ENCODE peak calls at places on chromosomes 13 and 19, in six cellular contexts. V is HS-5; I is OCI-M1; W is G401; C is Panc1; Q is CD4-positive, CD25-positive, alpha-beta regulatory T cell. F is an unnamed sample.
A peak's percentile ranks its signal among the peaks of the same experiment; 100 is the strongest.

GRCh38 chr19:38228005-38228377 is 4.0 kb upstream of the DPF1 start:
- DNase-seq in I (no peak), C (no peak), V (no peak), Q (no peak), W (no peak), F (no peak)

GRCh38 chr19:46733693-46734240 is 12.1 kb upstream of the FKRP start:
- DNase-seq in C (no peak), W (no peak), I (no peak), Q (no peak), V (no peak), F (no peak)

GRCh38 chr13:50396001-50396400 is 380.8 kb downstream of the KCNRG start:
- DNase-seq in Q (no peak), V (no peak), C (no peak), W (no peak), I (no peak), F (no peak)

GRCh38 chr13:94160875-94161274 is 318.6 kb downstream of the DCT start:
- DNase-seq in Q (no peak), C (no peak), V (no peak), W (no peak), I (no peak), F (no peak)

GRCh38 chr19:4278010-4278409 is 1.1 kb upstream of the SHD start:
- DNase-seq in V (no peak), C (no peak), W (no peak), I (peak; percentile 30), Q (no peak), F (no peak)

GRCh38 chr19:33580645-33581037 is 41.1 kb upstream of the CHST8 start:
- DNase-seq in I (no peak), V (no peak), Q (no peak), C (no peak), W (peak; percentile 6), F (no peak)

GRCh38 chr13:100883453-100883852 is 208.9 kb upstream of the TMTC4 start:
- DNase-seq in C (no peak), V (no peak), I (peak; percentile 1), W (peak; percentile 8), Q (no peak), F (no peak)

GRCh38 chr13:38979891-38980627 is 10.6 kb downstream of the STOML3 start:
- DNase-seq in Q (no peak), I (no peak), V (no peak), W (peak; percentile 1), C (no peak), F (no peak)

GRCh38 chr19:39425744-39426143 is 10.0 kb downstream of the RPS16 start:
- DNase-seq in V (no peak), W (no peak), Q (no peak), C (no peak), I (no peak), F (no peak)

GRCh38 chr19:1307755-1308303 is 22.2 kb downstream of the EFNA2 start:
- DNase-seq in V (no peak), I (no peak), C (no peak), W (no peak), Q (no peak), F (no peak)

GRCh38 chr13:42891591-42891990 is 100.5 kb downstream of the EPSTI1 start:
- DNase-seq in I (no peak), W (no peak), V (no peak), C (no peak), Q (no peak), F (no peak)

GRCh38 chr19:50415661-50416033 is 3.1 kb upstream of the SPIB start:
- DNase-seq in Q (no peak), V (no peak), W (no peak), C (no peak), I (peak; percentile 77), F (no peak)

GRCh38 chr13:97275265-97275664 is 53.1 kb downstream of the MBNL2 start:
- DNase-seq in Q (no peak), W (peak; percentile 55), I (no peak), C (no peak), V (peak; percentile 57), F (no peak)

GRCh38 chr13:99505814-99506269 is 4.6 kb downstream of the TM9SF2 start:
- DNase-seq in I (peak; percentile 71), W (no peak), V (no peak), C (no peak), Q (no peak), F (peak; percentile 1)

GRCh38 chr13:101298517-101298916 is 117.8 kb downstream of the NALCN start:
- DNase-seq in V (no peak), C (no peak), Q (no peak), I (no peak), W (no peak), F (peak; percentile 1)

GRCh38 chr19:47152632-47153031 is 22.0 kb downstream of the SAE1 start:
- DNase-seq in C (no peak), W (no peak), I (no peak), V (no peak), Q (no peak), F (no peak)

GRCh38 chr13:23656637-23657036 is 86.4 kb downstream of the TNFRSF19 start:
- DNase-seq in C (no peak), W (no peak), Q (no peak), I (peak; percentile 72), V (no peak), F (no peak)

GRCh38 chr13:111634410-111634809 is 314.0 kb downstream of the TEX29 start:
- DNase-seq in Q (no peak), W (no peak), V (no peak), I (no peak), C (no peak), F (no peak)

GRCh38 chr19:55454787-55455243 is 6.6 kb downstream of the ISOC2 start:
- DNase-seq in C (no peak), I (peak; percentile 75), V (no peak), W (peak; percentile 63), Q (peak; percentile 21), F (peak; percentile 57)

GRCh38 chr19:13718733-13719132 is 45.6 kb upstream of the MRI1 start:
- DNase-seq in I (peak; percentile 94), Q (no peak), C (no peak), W (peak; percentile 49), V (no peak), F (peak; percentile 76)

GRCh38 chr13:98173431-98173921 is 3.6 kb downstream of the RNF113B start:
- DNase-seq in C (no peak), I (no peak), Q (no peak), V (peak; percentile 78), W (peak; percentile 38), F (no peak)

GRCh38 chr13:64925284-64925683 is 2304.9 kb downstream of the PCDH9 start:
- DNase-seq in V (no peak), I (no peak), C (no peak), Q (no peak), W (no peak), F (no peak)

GRCh38 chr19:4310247-4311121 is 6.1 kb downstream of the FSD1 start:
- DNase-seq in V (no peak), W (no peak), Q (no peak), I (peak; percentile 2), C (no peak), F (peak; percentile 21)

GRCh38 chr19:2282062-2282861 is at the start of gene PEAK3:
- DNase-seq in Q (no peak), I (peak; percentile 84), V (no peak), C (no peak), W (no peak), F (no peak)

GRCh38 chr13:93982189-93982918 is 497.1 kb downstream of the DCT start:
- DNase-seq in C (no peak), V (no peak), I (no peak), W (no peak), Q (no peak), F (no peak)

GRCh38 chr19:14152713-14153112 is 16.3 kb upstream of the ASF1B start:
- DNase-seq in C (no peak), W (no peak), V (no peak), Q (no peak), I (no peak), F (no peak)

F was measured in RKO.